ENCODE peak calls at places on chromosomes 3 and 15, in four cellular contexts. One of them, this sample, is unnamed.

GRCh38 chr15:99961011-99961441 is 227.8 kb upstream of the LYSMD4 start:
- DNase-seq in GM23248: peak
- DNase-seq in fibroblast of lung: no peak
- DNase-seq in heart right ventricle: no peak
- DNase-seq in this sample: no peak

GRCh38 chr3:160447544-160447943 is 2.0 kb downstream of the TRIM59 start:
- DNase-seq in GM23248: peak
- DNase-seq in fibroblast of lung: peak
- DNase-seq in heart right ventricle: no peak
- DNase-seq in this sample: no peak

GRCh38 chr3:30400924-30401323 is 205.5 kb upstream of the TGFBR2 start:
- DNase-seq in GM23248: no peak
- DNase-seq in fibroblast of lung: peak
- DNase-seq in heart right ventricle: no peak
- DNase-seq in this sample: no peak

GRCh38 chr15:26773485-26773877 is 615 bp upstream of the GABRB3 start:
- DNase-seq in GM23248: no peak
- DNase-seq in fibroblast of lung: no peak
- DNase-seq in heart right ventricle: no peak
- DNase-seq in this sample: no peak

GRCh38 chr3:182651461-182651860 is 141.8 kb upstream of the ATP11B start:
- DNase-seq in GM23248: no peak
- DNase-seq in fibroblast of lung: no peak
- DNase-seq in heart right ventricle: no peak
- DNase-seq in this sample: no peak

GRCh38 chr15:60563539-60564404 is 84.8 kb upstream of the ICE2 start:
- DNase-seq in GM23248: no peak
- DNase-seq in fibroblast of lung: no peak
- DNase-seq in heart right ventricle: no peak
- DNase-seq in this sample: no peak

GRCh38 chr3:165885558-165886270 is 48.5 kb upstream of the BCHE start:
- DNase-seq in GM23248: no peak
- DNase-seq in fibroblast of lung: no peak
- DNase-seq in heart right ventricle: no peak
- DNase-seq in this sample: no peak

GRCh38 chr3:71585891-71586809 is 2.6 kb upstream of the FOXP1 start:
- DNase-seq in GM23248: peak
- DNase-seq in fibroblast of lung: peak
- DNase-seq in heart right ventricle: no peak
- DNase-seq in this sample: peak

GRCh38 chr3:23115171-23115877 is 87.8 kb upstream of the UBE2E2 start:
- DNase-seq in GM23248: no peak
- DNase-seq in fibroblast of lung: no peak
- DNase-seq in heart right ventricle: no peak
- DNase-seq in this sample: peak

GRCh38 chr15:75666823-75667501 is 19.2 kb downstream of the SNX33 start:
- DNase-seq in GM23248: peak
- DNase-seq in fibroblast of lung: peak
- DNase-seq in heart right ventricle: peak
- DNase-seq in this sample: no peak

GRCh38 chr3:119104031-119104430 is 41.9 kb upstream of the TEX55 start:
- DNase-seq in GM23248: no peak
- DNase-seq in fibroblast of lung: no peak
- DNase-seq in heart right ventricle: no peak
- DNase-seq in this sample: no peak

GRCh38 chr15:80343610-80344009 is 60.6 kb upstream of the ARNT2 start:
- DNase-seq in GM23248: no peak
- DNase-seq in fibroblast of lung: no peak
- DNase-seq in heart right ventricle: peak
- DNase-seq in this sample: no peak

GRCh38 chr3:55459838-55460237 is 27.3 kb downstream of the WNT5A start:
- DNase-seq in GM23248: no peak
- DNase-seq in fibroblast of lung: no peak
- DNase-seq in heart right ventricle: no peak
- DNase-seq in this sample: no peak

GRCh38 chr15:101723161-101723873 is 956 bp downstream of the TARS3 start:
- DNase-seq in GM23248: peak
- DNase-seq in fibroblast of lung: peak
- DNase-seq in heart right ventricle: no peak
- DNase-seq in this sample: peak

GRCh38 chr3:103873897-103874545 is 1439.2 kb downstream of the ZPLD1 start:
- DNase-seq in GM23248: no peak
- DNase-seq in fibroblast of lung: peak
- DNase-seq in heart right ventricle: no peak
- DNase-seq in this sample: no peak

GRCh38 chr15:73930371-73930770 is 4.1 kb downstream of the LOXL1 start:
- DNase-seq in GM23248: peak
- DNase-seq in fibroblast of lung: peak
- DNase-seq in heart right ventricle: peak
- DNase-seq in this sample: no peak

GRCh38 chr3:46895204-46895660 is 17.7 kb downstream of the PTH1R start:
- DNase-seq in GM23248: peak
- DNase-seq in fibroblast of lung: peak
- DNase-seq in heart right ventricle: peak
- DNase-seq in this sample: peak

GRCh38 chr15:73655724-73656123 is 22.5 kb upstream of the NPTN start:
- DNase-seq in GM23248: no peak
- DNase-seq in fibroblast of lung: no peak
- DNase-seq in heart right ventricle: no peak
- DNase-seq in this sample: no peak

GRCh38 chr15:101520395-101520794 is 30.9 kb upstream of the PCSK6 start:
- DNase-seq in GM23248: no peak
- DNase-seq in fibroblast of lung: no peak
- DNase-seq in heart right ventricle: no peak
- DNase-seq in this sample: no peak

GRCh38 chr15:90529369-90530249 is at the start of gene CRTC3:
- DNase-seq in GM23248: peak
- DNase-seq in fibroblast of lung: peak
- DNase-seq in heart right ventricle: peak
- DNase-seq in this sample: no peak

GRCh38 chr15:91908401-91908800 is 54.9 kb downstream of the SLCO3A1 start:
- DNase-seq in GM23248: peak
- DNase-seq in fibroblast of lung: peak
- DNase-seq in heart right ventricle: no peak
- DNase-seq in this sample: no peak

GRCh38 chr15:80891006-80891405 is 98.6 kb downstream of the MESD start:
- DNase-seq in GM23248: no peak
- DNase-seq in fibroblast of lung: peak
- DNase-seq in heart right ventricle: no peak
- DNase-seq in this sample: no peak

GRCh38 chr3:146519810-146520209 is 24.6 kb downstream of the PLSCR1 start:
- DNase-seq in GM23248: no peak
- DNase-seq in fibroblast of lung: no peak
- DNase-seq in heart right ventricle: no peak
- DNase-seq in this sample: no peak

GRCh38 chr3:13086594-13086993 is 13.4 kb upstream of the IQSEC1 start:
- DNase-seq in GM23248: no peak
- DNase-seq in fibroblast of lung: no peak
- DNase-seq in heart right ventricle: no peak
- DNase-seq in this sample: peak

GRCh38 chr3:13085081-13085845 is 12.0 kb upstream of the IQSEC1 start:
- DNase-seq in GM23248: no peak
- DNase-seq in fibroblast of lung: no peak
- DNase-seq in heart right ventricle: no peak
- DNase-seq in this sample: no peak

GRCh38 chr3:13088020-13089006 is 15.1 kb upstream of the IQSEC1 start:
- DNase-seq in GM23248: no peak
- DNase-seq in fibroblast of lung: no peak
- DNase-seq in heart right ventricle: no peak
- DNase-seq in this sample: no peak

GRCh38 chr3:13085846-13086179 is 12.6 kb upstream of the IQSEC1 start:
- DNase-seq in GM23248: no peak
- DNase-seq in fibroblast of lung: no peak
- DNase-seq in heart right ventricle: no peak
- DNase-seq in this sample: no peak

GRCh38 chr3:13087320-13087985 is 14.2 kb upstream of the IQSEC1 start:
- DNase-seq in GM23248: no peak
- DNase-seq in fibroblast of lung: no peak
- DNase-seq in heart right ventricle: no peak
- DNase-seq in this sample: no peak
- H3K4me3 ChIP-seq in GM23248: no peak
- H3K4me3 ChIP-seq in fibroblast of lung: no peak
- H3K4me3 ChIP-seq in heart right ventricle: no peak
- H3K4me3 ChIP-seq in this sample: no peak

GRCh38 chr3:150675587-150675986 is 28.1 kb downstream of the ERICH6 start:
- DNase-seq in GM23248: no peak
- DNase-seq in fibroblast of lung: no peak
- DNase-seq in heart right ventricle: no peak
- DNase-seq in this sample: no peak

GRCh38 chr3:150673966-150674365 is 29.8 kb downstream of the ERICH6 start:
- DNase-seq in GM23248: no peak
- DNase-seq in fibroblast of lung: no peak
- DNase-seq in heart right ventricle: no peak
- DNase-seq in this sample: no peak
- H3K4me3 ChIP-seq in GM23248: no peak
- H3K4me3 ChIP-seq in fibroblast of lung: no peak
- H3K4me3 ChIP-seq in heart right ventricle: no peak
- H3K4me3 ChIP-seq in this sample: no peak

DNA sequence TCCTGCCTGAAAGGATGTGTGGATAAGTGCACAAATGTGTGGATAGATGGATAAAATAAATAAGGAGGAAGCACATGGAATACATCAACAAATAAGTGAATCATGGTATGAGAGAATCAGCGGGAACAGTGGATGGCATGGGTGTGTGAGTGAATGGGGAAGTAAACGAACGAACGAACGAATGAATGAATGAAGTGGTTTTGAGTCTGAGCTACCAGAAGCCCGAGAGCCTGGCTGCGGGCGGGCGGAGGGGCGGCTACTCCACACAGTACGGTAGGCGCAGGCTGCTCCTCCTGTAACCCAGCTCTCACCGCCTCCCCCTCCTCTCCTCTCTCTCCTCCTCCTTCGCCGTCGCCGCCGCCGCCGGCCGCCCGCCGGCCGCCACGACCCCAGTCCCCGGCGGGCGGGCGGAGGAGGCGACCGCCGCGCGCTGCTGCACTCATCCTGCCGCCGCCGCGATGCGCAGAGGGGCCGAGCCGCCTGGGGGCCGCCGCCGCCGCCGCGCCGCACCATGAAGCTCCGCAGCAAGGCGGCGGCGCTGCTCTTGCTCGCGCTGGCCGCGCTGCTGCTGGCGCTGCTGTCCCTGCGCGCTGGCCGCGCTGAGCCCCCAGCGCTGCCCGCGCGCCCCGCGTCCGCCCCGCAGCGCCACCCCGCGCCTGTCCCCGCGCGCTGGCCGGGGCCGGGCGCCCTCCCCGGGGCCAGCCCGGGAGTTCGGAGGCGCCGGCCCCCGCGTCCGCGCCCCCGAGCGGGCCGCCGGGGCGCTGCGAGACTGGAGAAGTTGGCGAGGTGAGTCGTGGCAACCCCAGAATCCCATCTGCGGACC is at the start of gene GXYLT2:
- DNase-seq in GM23248: peak
- DNase-seq in fibroblast of lung: peak
- DNase-seq in heart right ventricle: peak
- DNase-seq in this sample: peak
- H3K4me3 ChIP-seq in GM23248: peak
- H3K4me3 ChIP-seq in fibroblast of lung: peak
- H3K4me3 ChIP-seq in heart right ventricle: peak
- H3K4me3 ChIP-seq in this sample: peak

GRCh38 chr3:69359339-69359893 is 26.5 kb downstream of the FRMD4B start:
- DNase-seq in GM23248: no peak
- DNase-seq in fibroblast of lung: no peak
- DNase-seq in heart right ventricle: no peak
- DNase-seq in this sample: no peak
- H3K4me3 ChIP-seq in GM23248: no peak
- H3K4me3 ChIP-seq in fibroblast of lung: no peak
- H3K4me3 ChIP-seq in heart right ventricle: no peak
- H3K4me3 ChIP-seq in this sample: no peak